ENCODE peak calls at places on chromosomes 13 and 19, in nine cellular contexts. One of them, this sample, is unnamed.

GRCh38 chr13:23741879-23742510 is 147.2 kb downstream of the MIPEP start:
- DNase-seq in heart left ventricle: no peak
- DNase-seq in AG04450: no peak
- DNase-seq in neural progenitor cell: peak
- DNase-seq in RWPE1: peak
- DNase-seq in breast epithelium: no peak
- DNase-seq in brain microvascular endothelial cell: no peak
- DNase-seq in CD8-positive, alpha-beta memory T cell: no peak
- DNase-seq in stomach: no peak
- DNase-seq in this sample: no peak

GRCh38 chr19:15249912-15250634 is 17.8 kb upstream of the EPHX3 start:
- DNase-seq in breast epithelium: no peak
- DNase-seq in AG04450: peak
- DNase-seq in brain microvascular endothelial cell: peak
- DNase-seq in heart left ventricle: peak
- DNase-seq in CD8-positive, alpha-beta memory T cell: no peak
- DNase-seq in stomach: no peak
- DNase-seq in RWPE1: peak
- DNase-seq in neural progenitor cell: peak
- DNase-seq in this sample: no peak

GRCh38 chr13:51764184-51765141 is 39.5 kb downstream of the DHRS12 start:
- DNase-seq in AG04450: peak
- DNase-seq in breast epithelium: no peak
- DNase-seq in CD8-positive, alpha-beta memory T cell: peak
- DNase-seq in brain microvascular endothelial cell: peak
- DNase-seq in neural progenitor cell: no peak
- DNase-seq in stomach: peak
- DNase-seq in heart left ventricle: peak
- DNase-seq in RWPE1: no peak
- DNase-seq in this sample: no peak

GRCh38 chr19:20607943-20608342 is 42.4 kb upstream of the ZNF737 start:
- DNase-seq in heart left ventricle: no peak
- DNase-seq in RWPE1: no peak
- DNase-seq in brain microvascular endothelial cell: no peak
- DNase-seq in breast epithelium: no peak
- DNase-seq in neural progenitor cell: no peak
- DNase-seq in stomach: no peak
- DNase-seq in AG04450: no peak
- DNase-seq in CD8-positive, alpha-beta memory T cell: no peak
- DNase-seq in this sample: no peak

GRCh38 chr13:98509271-98510155 is 67.4 kb downstream of the STK24 start:
- DNase-seq in RWPE1: peak
- DNase-seq in brain microvascular endothelial cell: peak
- DNase-seq in CD8-positive, alpha-beta memory T cell: no peak
- DNase-seq in AG04450: peak
- DNase-seq in heart left ventricle: peak
- DNase-seq in breast epithelium: no peak
- DNase-seq in stomach: peak
- DNase-seq in neural progenitor cell: no peak
- DNase-seq in this sample: peak

GRCh38 chr13:20294497-20294896 is 62.4 kb upstream of the GJB6 start:
- DNase-seq in AG04450: no peak
- DNase-seq in RWPE1: no peak
- DNase-seq in heart left ventricle: no peak
- DNase-seq in brain microvascular endothelial cell: no peak
- DNase-seq in stomach: no peak
- DNase-seq in neural progenitor cell: peak
- DNase-seq in CD8-positive, alpha-beta memory T cell: no peak
- DNase-seq in breast epithelium: no peak
- DNase-seq in this sample: no peak

GRCh38 chr19:778910-779653 is 18.2 kb upstream of the PTBP1 start:
- DNase-seq in neural progenitor cell: no peak
- DNase-seq in AG04450: peak
- DNase-seq in stomach: no peak
- DNase-seq in heart left ventricle: no peak
- DNase-seq in brain microvascular endothelial cell: peak
- DNase-seq in CD8-positive, alpha-beta memory T cell: no peak
- DNase-seq in RWPE1: peak
- DNase-seq in breast epithelium: no peak
- DNase-seq in this sample: peak

GRCh38 chr19:3710265-3710812 is 2.2 kb downstream of the TJP3 start:
- DNase-seq in CD8-positive, alpha-beta memory T cell: no peak
- DNase-seq in AG04450: no peak
- DNase-seq in breast epithelium: peak
- DNase-seq in brain microvascular endothelial cell: peak
- DNase-seq in heart left ventricle: peak
- DNase-seq in stomach: peak
- DNase-seq in RWPE1: peak
- DNase-seq in neural progenitor cell: no peak
- DNase-seq in this sample: no peak

GRCh38 chr13:25095862-25096453 is at the start of gene PABPC3:
- DNase-seq in neural progenitor cell: no peak
- DNase-seq in stomach: no peak
- DNase-seq in RWPE1: no peak
- DNase-seq in CD8-positive, alpha-beta memory T cell: no peak
- DNase-seq in AG04450: no peak
- DNase-seq in heart left ventricle: no peak
- DNase-seq in brain microvascular endothelial cell: no peak
- DNase-seq in breast epithelium: no peak
- DNase-seq in this sample: no peak

GRCh38 chr19:29687244-29687896 is 22.1 kb downstream of the PLEKHF1 start:
- DNase-seq in heart left ventricle: no peak
- DNase-seq in breast epithelium: no peak
- DNase-seq in RWPE1: peak
- DNase-seq in stomach: no peak
- DNase-seq in CD8-positive, alpha-beta memory T cell: no peak
- DNase-seq in neural progenitor cell: no peak
- DNase-seq in AG04450: peak
- DNase-seq in brain microvascular endothelial cell: peak
- DNase-seq in this sample: peak

GRCh38 chr19:18440421-18440877 is 2.5 kb upstream of the ISYNA1 start:
- DNase-seq in stomach: no peak
- DNase-seq in heart left ventricle: no peak
- DNase-seq in RWPE1: no peak
- DNase-seq in brain microvascular endothelial cell: no peak
- DNase-seq in breast epithelium: no peak
- DNase-seq in CD8-positive, alpha-beta memory T cell: no peak
- DNase-seq in neural progenitor cell: no peak
- DNase-seq in AG04450: no peak
- DNase-seq in this sample: no peak

GRCh38 chr13:31639443-31640163 is 99.7 kb upstream of the RXFP2 start:
- DNase-seq in neural progenitor cell: no peak
- DNase-seq in brain microvascular endothelial cell: no peak
- DNase-seq in heart left ventricle: no peak
- DNase-seq in RWPE1: no peak
- DNase-seq in stomach: no peak
- DNase-seq in AG04450: no peak
- DNase-seq in CD8-positive, alpha-beta memory T cell: no peak
- DNase-seq in breast epithelium: no peak
- DNase-seq in this sample: no peak

GRCh38 chr13:48564046-48564445 is 31.2 kb upstream of the RCBTB2 start:
- DNase-seq in CD8-positive, alpha-beta memory T cell: no peak
- DNase-seq in AG04450: no peak
- DNase-seq in brain microvascular endothelial cell: peak
- DNase-seq in neural progenitor cell: no peak
- DNase-seq in stomach: no peak
- DNase-seq in breast epithelium: no peak
- DNase-seq in RWPE1: no peak
- DNase-seq in heart left ventricle: no peak
- DNase-seq in this sample: peak

GRCh38 chr19:38321646-38322323 is 2.1 kb downstream of the KCNK6 start:
- DNase-seq in brain microvascular endothelial cell: no peak
- DNase-seq in breast epithelium: no peak
- DNase-seq in AG04450: no peak
- DNase-seq in stomach: no peak
- DNase-seq in CD8-positive, alpha-beta memory T cell: no peak
- DNase-seq in heart left ventricle: peak
- DNase-seq in neural progenitor cell: peak
- DNase-seq in RWPE1: peak
- DNase-seq in this sample: peak

GRCh38 chr19:35693835-35694599 is 10.3 kb upstream of the ZBTB32 start:
- DNase-seq in breast epithelium: peak
- DNase-seq in RWPE1: peak
- DNase-seq in AG04450: peak
- DNase-seq in stomach: peak
- DNase-seq in CD8-positive, alpha-beta memory T cell: peak
- DNase-seq in heart left ventricle: peak
- DNase-seq in neural progenitor cell: peak
- DNase-seq in brain microvascular endothelial cell: peak
- DNase-seq in this sample: peak

GRCh38 chr13:105735269-105735668 is 800.2 kb downstream of the EFNB2 start:
- DNase-seq in AG04450: no peak
- DNase-seq in brain microvascular endothelial cell: no peak
- DNase-seq in stomach: no peak
- DNase-seq in CD8-positive, alpha-beta memory T cell: no peak
- DNase-seq in breast epithelium: no peak
- DNase-seq in RWPE1: no peak
- DNase-seq in heart left ventricle: no peak
- DNase-seq in neural progenitor cell: no peak
- DNase-seq in this sample: no peak

GRCh38 chr19:40144151-40144550 is 47.1 kb upstream of the MAP3K10 start:
- DNase-seq in CD8-positive, alpha-beta memory T cell: no peak
- DNase-seq in breast epithelium: no peak
- DNase-seq in RWPE1: no peak
- DNase-seq in neural progenitor cell: no peak
- DNase-seq in brain microvascular endothelial cell: no peak
- DNase-seq in heart left ventricle: no peak
- DNase-seq in AG04450: no peak
- DNase-seq in stomach: no peak
- DNase-seq in this sample: no peak

GRCh38 chr13:24997367-24997967 is 98.5 kb upstream of the PABPC3 start:
- DNase-seq in neural progenitor cell: peak
- DNase-seq in AG04450: no peak
- DNase-seq in breast epithelium: no peak
- DNase-seq in stomach: no peak
- DNase-seq in brain microvascular endothelial cell: peak
- DNase-seq in heart left ventricle: no peak
- DNase-seq in CD8-positive, alpha-beta memory T cell: no peak
- DNase-seq in RWPE1: peak
- DNase-seq in this sample: peak

DNA sequence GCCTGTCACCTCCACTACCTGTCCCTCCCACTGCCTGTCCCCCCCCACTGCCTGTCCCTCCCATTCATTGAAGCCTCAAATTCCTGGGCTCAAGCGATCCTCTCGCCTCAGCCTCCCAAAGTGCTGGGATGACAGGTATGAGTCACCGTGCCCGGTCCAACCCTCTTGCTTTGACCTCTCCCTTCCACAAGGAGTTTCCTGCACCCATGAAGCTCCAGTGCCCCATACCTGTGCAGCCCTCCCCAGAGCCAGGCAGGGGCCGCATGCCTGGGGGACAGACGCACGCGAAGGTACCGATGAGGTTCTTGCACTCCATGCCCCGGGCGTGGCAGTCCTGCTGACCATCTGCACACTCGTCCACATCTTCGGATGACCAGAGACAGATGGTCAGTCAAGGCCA is 34.3 kb downstream of the CCL25 start:
- DNase-seq in AG04450: no peak
- DNase-seq in brain microvascular endothelial cell: no peak
- DNase-seq in heart left ventricle: no peak
- DNase-seq in CD8-positive, alpha-beta memory T cell: no peak
- DNase-seq in breast epithelium: no peak
- DNase-seq in stomach: no peak
- DNase-seq in RWPE1: no peak
- DNase-seq in neural progenitor cell: no peak
- DNase-seq in this sample: no peak
- H3K27ac ChIP-seq in AG04450: no peak
- H3K27ac ChIP-seq in brain microvascular endothelial cell: no peak
- H3K27ac ChIP-seq in heart left ventricle: no peak
- H3K27ac ChIP-seq in CD8-positive, alpha-beta memory T cell: no peak
- H3K27ac ChIP-seq in breast epithelium: no peak
- H3K27ac ChIP-seq in stomach: no peak
- H3K27ac ChIP-seq in RWPE1: no peak
- H3K27ac ChIP-seq in neural progenitor cell: no peak
- H3K27ac ChIP-seq in this sample: no peak

DNA sequence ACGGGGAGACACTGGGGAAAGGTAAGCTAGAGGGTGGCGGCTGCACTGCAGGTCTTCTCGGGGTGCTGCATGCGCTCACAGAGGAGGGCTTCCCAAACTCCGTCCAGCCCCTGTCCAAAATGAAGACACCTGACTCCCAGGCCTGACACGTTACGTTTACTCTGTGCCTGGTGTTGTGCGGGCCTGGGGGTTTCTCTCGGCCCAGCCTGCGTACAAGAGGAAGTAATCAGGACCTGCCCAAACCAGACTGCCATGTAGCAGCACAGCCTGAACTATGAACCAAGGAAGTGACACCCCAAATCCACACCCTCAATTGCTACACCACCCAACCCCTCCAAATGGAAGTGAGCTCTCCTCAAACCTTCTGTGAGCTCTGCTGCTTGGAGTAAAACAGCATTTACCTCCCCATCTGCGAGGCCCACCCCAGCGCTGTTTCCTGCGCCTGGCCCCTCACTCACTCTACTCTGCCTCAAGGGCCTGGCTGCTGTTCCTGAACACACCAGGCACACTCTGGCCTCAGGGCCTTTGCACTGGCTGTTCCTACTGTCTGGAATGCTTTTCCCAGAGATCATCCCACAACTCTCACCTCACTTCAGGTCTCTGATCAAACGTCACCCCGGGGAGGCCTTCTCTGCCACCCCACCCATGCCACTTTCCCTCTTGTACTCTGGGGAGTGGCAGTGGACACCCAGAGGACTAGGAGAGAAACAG is 3.0 kb downstream of the HSPBP1 start:
- DNase-seq in breast epithelium: no peak
- DNase-seq in brain microvascular endothelial cell: no peak
- DNase-seq in heart left ventricle: no peak
- DNase-seq in AG04450: no peak
- DNase-seq in CD8-positive, alpha-beta memory T cell: no peak
- DNase-seq in stomach: no peak
- DNase-seq in neural progenitor cell: no peak
- DNase-seq in RWPE1: no peak
- DNase-seq in this sample: no peak
- H3K27ac ChIP-seq in breast epithelium: no peak
- H3K27ac ChIP-seq in brain microvascular endothelial cell: no peak
- H3K27ac ChIP-seq in heart left ventricle: no peak
- H3K27ac ChIP-seq in AG04450: no peak
- H3K27ac ChIP-seq in CD8-positive, alpha-beta memory T cell: peak
- H3K27ac ChIP-seq in stomach: no peak
- H3K27ac ChIP-seq in neural progenitor cell: no peak
- H3K27ac ChIP-seq in RWPE1: peak
- H3K27ac ChIP-seq in this sample: no peak

GRCh38 chr13:49604570-49604969 is 19.2 kb upstream of the RCBTB1 start:
- DNase-seq in AG04450: no peak
- DNase-seq in stomach: no peak
- DNase-seq in CD8-positive, alpha-beta memory T cell: no peak
- DNase-seq in heart left ventricle: no peak
- DNase-seq in RWPE1: no peak
- DNase-seq in neural progenitor cell: no peak
- DNase-seq in brain microvascular endothelial cell: no peak
- DNase-seq in breast epithelium: no peak
- DNase-seq in this sample: no peak
- H3K27ac ChIP-seq in AG04450: no peak
- H3K27ac ChIP-seq in stomach: no peak
- H3K27ac ChIP-seq in CD8-positive, alpha-beta memory T cell: no peak
- H3K27ac ChIP-seq in heart left ventricle: no peak
- H3K27ac ChIP-seq in RWPE1: no peak
- H3K27ac ChIP-seq in neural progenitor cell: no peak
- H3K27ac ChIP-seq in brain microvascular endothelial cell: no peak
- H3K27ac ChIP-seq in breast epithelium: no peak
- H3K27ac ChIP-seq in this sample: no peak

GRCh38 chr13:69600811-69601210 is 506.8 kb upstream of the ATXN8OS start:
- DNase-seq in heart left ventricle: no peak
- DNase-seq in RWPE1: no peak
- DNase-seq in stomach: no peak
- DNase-seq in AG04450: no peak
- DNase-seq in neural progenitor cell: no peak
- DNase-seq in brain microvascular endothelial cell: no peak
- DNase-seq in breast epithelium: no peak
- DNase-seq in CD8-positive, alpha-beta memory T cell: no peak
- DNase-seq in this sample: no peak
- H3K27ac ChIP-seq in heart left ventricle: no peak
- H3K27ac ChIP-seq in RWPE1: no peak
- H3K27ac ChIP-seq in stomach: no peak
- H3K27ac ChIP-seq in AG04450: no peak
- H3K27ac ChIP-seq in neural progenitor cell: no peak
- H3K27ac ChIP-seq in brain microvascular endothelial cell: no peak
- H3K27ac ChIP-seq in breast epithelium: no peak
- H3K27ac ChIP-seq in CD8-positive, alpha-beta memory T cell: no peak
- H3K27ac ChIP-seq in this sample: no peak

This sample was measured in foreskin keratinocyte.